ENCODE peak calls at places on chromosome 15, in nine cellular contexts. P is AG04450, E is coronary artery, N is fibroblast of lung, K is BJ, U is brain microvascular endothelial cell, I is glutamatergic neuron, R is K562, L is astrocyte of the spinal cord. V is an unnamed sample.

GRCh38 chr15:98933376-98933775 is 74.2 kb downstream of the PGPEP1L start:
- DNase-seq in P (no peak), E (no peak), N (no peak), K (no peak), U (no peak), I (no peak), R (no peak), L (no peak), V (no peak)

GRCh38 chr15:31930967-31931366 is 99.3 kb upstream of the CHRNA7 start:
- DNase-seq in P (no peak), E (no peak), N (peak), K (no peak), U (no peak), I (no peak), R (no peak), L (no peak), V (no peak)

GRCh38 chr15:97672586-97672985 is 287.9 kb upstream of the ARRDC4 start:
- DNase-seq in P (no peak), E (no peak), N (no peak), K (no peak), U (no peak), I (no peak), R (no peak), L (no peak), V (no peak)

GRCh38 chr15:99466701-99467337 is 99.0 kb upstream of the MEF2A start:
- DNase-seq in P (no peak), E (no peak), N (peak), K (no peak), U (no peak), I (no peak), R (no peak), L (no peak), V (no peak)

GRCh38 chr15:31488437-31489204 is 162.0 kb downstream of the KLF13 start:
- DNase-seq in P (peak), E (peak), N (peak), K (no peak), U (peak), I (no peak), R (peak), L (peak), V (peak)

GRCh38 chr15:94075349-94075748 is 156.0 kb upstream of the MCTP2 start:
- DNase-seq in P (no peak), E (peak), N (peak), K (no peak), U (no peak), I (peak), R (no peak), L (peak), V (no peak)

GRCh38 chr15:90979582-90979981 is 14.8 kb downstream of the PRC1 start:
- DNase-seq in P (no peak), E (no peak), N (no peak), K (no peak), U (no peak), I (no peak), R (no peak), L (no peak), V (no peak)

GRCh38 chr15:40092416-40093223 is 16.1 kb downstream of the BMF start:
- DNase-seq in P (peak), E (peak), N (peak), K (peak), U (no peak), I (no peak), R (no peak), L (peak), V (no peak)

GRCh38 chr15:39242345-39242744 is 338.5 kb upstream of the THBS1 start:
- DNase-seq in P (no peak), E (no peak), N (peak), K (peak), U (no peak), I (no peak), R (no peak), L (peak), V (peak)

GRCh38 chr15:78620839-78621421 is at the start of gene CHRNA3:
- DNase-seq in P (no peak), E (no peak), N (no peak), K (no peak), U (no peak), I (peak), R (no peak), L (no peak), V (no peak)

DNA sequence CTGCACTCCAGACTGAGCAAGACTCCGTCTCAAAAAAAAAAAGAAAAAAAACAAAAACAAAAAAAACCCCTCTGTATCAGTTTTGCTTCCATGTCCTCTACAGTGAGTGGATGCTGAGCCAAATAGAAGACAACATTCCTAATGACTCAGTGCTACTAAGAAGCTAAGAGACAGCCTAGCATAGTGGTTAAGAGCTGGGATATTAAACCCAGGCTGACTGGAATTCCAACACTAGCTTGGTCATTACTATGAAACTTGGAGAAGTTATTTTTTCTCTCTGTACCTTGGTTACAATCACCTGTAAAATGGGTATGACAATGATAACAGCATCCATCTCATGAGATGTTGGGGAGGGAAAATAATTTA is 60.9 kb upstream of the PYGO1 start:
- DNase-seq in P (peak), E (no peak), N (peak), K (peak), U (peak), I (no peak), R (no peak), L (peak), V (no peak)
- TF ChIP-seq CTCF in P (no peak), E (no peak), N (no peak), K (no peak), U (no peak), I (no peak), R (no peak), L (no peak), V (no peak)

GRCh38 chr15:34609658-34610057 is 26.2 kb upstream of the GOLGA8B start:
- DNase-seq in P (no peak), E (no peak), N (no peak), K (no peak), U (no peak), I (no peak), R (no peak), L (no peak), V (no peak)

GRCh38 chr15:34607832-34608231 is 24.4 kb upstream of the GOLGA8B start:
- DNase-seq in P (no peak), E (no peak), N (no peak), K (no peak), U (no peak), I (no peak), R (no peak), L (no peak), V (no peak)

GRCh38 chr15:34608517-34608916 is 25.1 kb upstream of the GOLGA8B start:
- DNase-seq in P (no peak), E (no peak), N (no peak), K (no peak), U (no peak), I (no peak), R (no peak), L (no peak), V (no peak)

GRCh38 chr15:34609102-34609501 is 25.7 kb upstream of the GOLGA8B start:
- DNase-seq in P (no peak), E (no peak), N (no peak), K (no peak), U (no peak), I (no peak), R (no peak), L (no peak), V (no peak)

DNA sequence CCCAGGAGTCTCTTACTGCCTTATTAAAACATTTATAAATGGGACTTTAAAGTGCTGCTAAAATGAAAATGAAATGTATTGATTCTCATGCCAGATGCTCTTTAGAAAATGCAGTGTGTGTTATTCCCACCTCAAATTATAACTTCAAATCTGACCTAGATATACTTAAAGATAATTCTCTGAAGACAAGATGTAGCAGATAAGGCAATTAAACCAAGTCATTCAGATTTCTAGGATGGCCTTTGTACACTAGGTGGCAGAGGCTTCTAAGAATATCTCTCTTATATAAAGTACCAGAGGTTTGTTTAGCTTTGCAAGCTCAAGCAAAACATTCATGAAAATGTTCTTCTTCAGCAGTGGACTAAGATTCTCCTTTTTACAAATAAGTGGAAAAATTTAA is 26.9 kb upstream of the GOLGA8B start:
- DNase-seq in P (no peak), E (no peak), N (no peak), K (no peak), U (peak), I (no peak), R (no peak), L (no peak), V (peak)
- TF ChIP-seq CTCF in P (peak), E (no peak), N (peak), K (peak), U (peak), I (peak), R (no peak), L (peak), V (peak)

GRCh38 chr15:71386448-71387236 is 271.4 kb downstream of the THSD4 start:
- DNase-seq in P (no peak), E (no peak), N (no peak), K (no peak), U (no peak), I (no peak), R (no peak), L (peak), V (peak)
- TF ChIP-seq CTCF in P (peak), E (peak), N (peak), K (peak), U (peak), I (peak), R (no peak), L (peak), V (peak)

DNA sequence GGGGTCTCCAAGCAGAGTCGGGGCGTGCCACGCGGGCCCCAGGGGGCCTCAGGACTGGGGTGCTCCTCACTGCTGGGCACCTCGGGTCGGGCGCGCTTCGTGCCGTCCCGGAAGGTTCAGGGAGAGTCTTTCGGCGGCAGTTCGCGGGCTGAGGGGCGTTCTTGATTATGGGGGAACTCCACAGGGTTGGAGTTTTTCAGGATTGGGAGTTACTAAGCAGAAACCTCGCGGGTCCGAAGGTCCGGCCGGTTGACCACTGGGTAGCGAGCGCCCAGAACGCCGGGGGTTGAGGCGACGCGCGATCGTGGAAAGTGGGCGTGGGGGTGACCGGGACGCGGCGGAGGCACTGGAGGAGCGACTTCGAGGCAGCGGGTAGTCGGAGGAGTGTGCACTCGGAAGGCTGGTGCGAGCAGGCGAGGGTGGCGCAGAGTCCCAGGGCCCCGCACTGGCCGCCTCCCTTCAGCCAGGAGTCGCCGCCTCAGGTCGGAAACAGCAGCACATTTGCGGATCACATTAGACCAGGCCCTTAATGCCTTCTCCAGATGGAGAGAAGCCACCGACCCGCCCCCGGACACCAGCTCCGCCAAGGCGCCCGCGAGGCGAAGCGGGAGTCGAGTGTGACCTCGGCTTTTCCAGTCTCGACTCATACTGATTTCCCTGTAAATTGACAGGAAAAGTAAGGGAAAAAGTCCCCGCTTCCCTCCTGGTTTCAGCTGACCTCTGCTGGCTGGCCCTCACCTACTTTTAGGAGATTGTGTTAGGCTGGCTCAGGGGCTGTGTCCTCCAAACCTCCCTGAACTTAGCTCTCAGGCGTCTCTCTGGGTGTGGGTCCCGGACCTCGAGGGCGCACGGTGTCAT is 685 bp downstream of the ADAMTSL3 start:
- DNase-seq in P (no peak), E (no peak), N (no peak), K (no peak), U (no peak), I (peak), R (no peak), L (no peak), V (no peak)
- TF ChIP-seq CTCF in P (no peak), E (no peak), N (no peak), K (no peak), U (no peak), I (no peak), R (no peak), L (no peak), V (no peak)

GRCh38 chr15:89003865-89004725 is 84.2 kb upstream of the ABHD2 start:
- DNase-seq in P (peak), E (no peak), N (peak), K (no peak), U (peak), I (peak), R (peak), L (peak), V (peak)
- TF ChIP-seq CTCF in P (peak), E (peak), N (peak), K (peak), U (peak), I (peak), R (peak), L (peak), V (peak)

GRCh38 chr15:65612949-65613348 is 2.0 kb upstream of the INTS14 start:
- DNase-seq in P (no peak), E (no peak), N (no peak), K (no peak), U (no peak), I (no peak), R (no peak), L (no peak), V (no peak)

GRCh38 chr15:65611888-65612615 is 1.1 kb upstream of the INTS14 start:
- DNase-seq in P (no peak), E (no peak), N (no peak), K (no peak), U (no peak), I (no peak), R (no peak), L (no peak), V (no peak)

GRCh38 chr15:65612616-65612946 is 1.6 kb upstream of the INTS14 start:
- DNase-seq in P (no peak), E (no peak), N (peak), K (no peak), U (no peak), I (no peak), R (no peak), L (no peak), V (no peak)

GRCh38 chr15:65613365-65613764 is 2.4 kb upstream of the INTS14 start:
- DNase-seq in P (no peak), E (no peak), N (no peak), K (no peak), U (no peak), I (no peak), R (no peak), L (no peak), V (no peak)

GRCh38 chr15:65610871-65611718 is at the start of gene INTS14:
- DNase-seq in P (peak), E (peak), N (peak), K (peak), U (peak), I (peak), R (peak), L (peak), V (peak)
- TF ChIP-seq CTCF in P (peak), E (peak), N (peak), K (peak), U (peak), I (peak), R (peak), L (peak), V (peak)

V was measured in MCF 10A.